ENCODE peak calls at places on chromosomes 12 and 14, in seven cellular contexts. P is NCI-H1105 treated with DMSO at 0.1 percent for 48 hours, E is left colon, V is AG04449, S is ELR, B is Calu3, A is DMS79 treated with DMSO at 0.1 percent for 48 hours. Q is an unnamed sample.

GRCh38 chr12:92769124-92769901 is 66.5 kb downstream of the PLEKHG7 start:
- DNase-seq in P (no peak), A (no peak), V (no peak), S (no peak), B (no peak), E (no peak), Q (no peak)

GRCh38 chr14:32639208-32639607 is 299.5 kb upstream of the NPAS3 start:
- DNase-seq in S (no peak), B (no peak), V (no peak), E (no peak), P (no peak), A (no peak), Q (no peak)

GRCh38 chr14:85529803-85530574 is at the start of gene FLRT2:
- DNase-seq in E (peak; percentile 23), V (no peak), B (no peak), S (peak; percentile 68), A (no peak), P (no peak), Q (no peak)

GRCh38 chr12:119505001-119505400 is 88.6 kb upstream of the TMEM233 start:
- DNase-seq in P (no peak), S (peak; percentile 10), B (no peak), E (no peak), A (no peak), V (no peak), Q (no peak)

GRCh38 chr14:77838756-77839565 is 39.1 kb downstream of the ADCK1 start:
- DNase-seq in S (no peak), B (no peak), A (no peak), P (no peak), E (no peak), V (no peak), Q (no peak)

GRCh38 chr12:130917607-130918006 is 36.1 kb upstream of the ADGRD1 start:
- DNase-seq in S (no peak), E (no peak), V (no peak), A (no peak), P (no peak), B (no peak), Q (no peak)

GRCh38 chr12:12803186-12803585 is 10.0 kb upstream of the DDX47 start:
- DNase-seq in E (peak; percentile 79), V (no peak), S (peak; percentile 93), A (peak; percentile 86), B (peak; percentile 93), P (no peak), Q (peak; percentile 100)

GRCh38 chr14:92683041-92683440 is 65.4 kb downstream of the LGMN start:
- DNase-seq in E (no peak), V (no peak), S (no peak), P (no peak), A (no peak), B (no peak), Q (no peak)

GRCh38 chr14:97380539-97380941 is 583.4 kb downstream of the VRK1 start:
- DNase-seq in S (no peak), B (no peak), A (no peak), E (no peak), P (no peak), V (no peak), Q (no peak)

GRCh38 chr12:70543444-70543843 is 93.8 kb downstream of the PTPRB start:
- DNase-seq in A (no peak), V (peak; percentile 96), P (no peak), S (peak; percentile 95), E (no peak), B (no peak), Q (peak; percentile 72)

GRCh38 chr12:57990241-57990883 is 49.0 kb downstream of the ATP23 start:
- DNase-seq in P (no peak), V (no peak), E (no peak), B (no peak), S (no peak), A (no peak), Q (no peak)

GRCh38 chr14:93304771-93305170 is 28.1 kb downstream of the BTBD7 start:
- DNase-seq in V (no peak), A (no peak), S (peak; percentile 35), P (no peak), E (no peak), B (no peak), Q (no peak)

GRCh38 chr14:65824285-65824977 is 411.9 kb downstream of the FUT8 start:
- DNase-seq in B (peak; percentile 67), P (peak; percentile 76), S (peak; percentile 76), A (peak; percentile 53), E (peak; percentile 44), V (peak; percentile 21), Q (peak; percentile 46)

GRCh38 chr12:26372856-26373255 is 177.5 kb downstream of the SSPN start:
- DNase-seq in S (no peak), P (no peak), E (no peak), A (no peak), B (no peak), V (no peak), Q (no peak)

GRCh38 chr14:99260116-99260515 is 11.9 kb downstream of the BCL11B start:
- DNase-seq in S (no peak), B (no peak), V (no peak), P (no peak), E (no peak), A (no peak), Q (no peak)

GRCh38 chr14:94355191-94355794 is 32.2 kb upstream of the SERPINA6 start:
- DNase-seq in A (no peak), V (no peak), S (peak; percentile 68), E (peak; percentile 40), P (no peak), B (peak; percentile 48), Q (no peak)

GRCh38 chr12:41190360-41190759 is 2.2 kb downstream of the PDZRN4 start:
- DNase-seq in B (peak; percentile 25), A (peak; percentile 57), S (peak; percentile 4), P (peak; percentile 54), V (no peak), E (no peak), Q (no peak)

GRCh38 chr12:19482551-19483109 is 43.3 kb downstream of the AEBP2 start:
- DNase-seq in B (peak; percentile 62), V (no peak), A (no peak), P (no peak), E (peak; percentile 17), S (no peak), Q (no peak)

GRCh38 chr14:54902521-54903420 is at the start of gene GCH1:
- DNase-seq in P (peak; percentile 88), B (peak; percentile 84), E (peak; percentile 88), A (peak; percentile 95), V (no peak), S (peak; percentile 70), Q (peak; percentile 64)

GRCh38 chr12:13167226-13167625 is 29.3 kb upstream of the EMP1 start:
- DNase-seq in S (peak; percentile 87), B (peak; percentile 37), A (no peak), E (no peak), P (no peak), V (no peak), Q (peak; percentile 97)

GRCh38 chr12:116128779-116129178 is 148.7 kb downstream of the MED13L start:
- DNase-seq in E (no peak), V (no peak), S (no peak), A (no peak), P (no peak), B (no peak), Q (no peak)

GRCh38 chr14:54893151-54893760 is 9.4 kb downstream of the GCH1 start:
- DNase-seq in V (peak; percentile 7), P (peak; percentile 33), B (peak; percentile 49), A (peak; percentile 42), E (no peak), S (peak; percentile 88), Q (no peak)

GRCh38 chr14:27945512-27945911 is 821.1 kb upstream of the FOXG1 start:
- DNase-seq in P (no peak), E (no peak), V (no peak), B (no peak), S (no peak), A (no peak), Q (no peak)

GRCh38 chr12:115960868-115961802 is 316.4 kb downstream of the MED13L start:
- DNase-seq in A (no peak), E (no peak), P (no peak), B (no peak), V (no peak), S (no peak), Q (no peak)

GRCh38 chr12:104011265-104011664 is 38.7 kb downstream of the GLT8D2 start:
- DNase-seq in V (peak; percentile 65), B (peak; percentile 11), A (no peak), P (no peak), S (peak; percentile 93), E (no peak), Q (peak; percentile 21)

GRCh38 chr14:101248840-101249675 is 312.2 kb upstream of the DIO3 start:
- DNase-seq in S (no peak), P (no peak), E (no peak), V (no peak), B (no peak), A (no peak), Q (no peak)

GRCh38 chr12:2795291-2796186 is 769 bp downstream of the FKBP4 start:
- DNase-seq in P (peak; percentile 58), S (peak; percentile 69), E (peak; percentile 89), A (peak; percentile 47), V (no peak), B (peak; percentile 83), Q (no peak)

GRCh38 chr12:129727100-129727499 is 176.7 kb downstream of the TMEM132D start:
- DNase-seq in S (no peak), B (no peak), E (no peak), V (no peak), P (no peak), A (peak; percentile 5), Q (no peak)

GRCh38 chr12:69027411-69027811 is 94.4 kb upstream of the CPM start:
- DNase-seq in E (no peak), B (no peak), V (no peak), A (no peak), S (peak; percentile 78), P (no peak), Q (no peak)

GRCh38 chr12:121214855-121215745 is 5.2 kb downstream of the P2RX4 start:
- DNase-seq in A (no peak), S (peak; percentile 97), V (peak; percentile 42), P (no peak), B (peak; percentile 76), E (no peak), Q (peak; percentile 94)

GRCh38 chr14:105223770-105224544 is 24.4 kb upstream of the BTBD6 start:
- DNase-seq in S (no peak), P (no peak), E (no peak), B (no peak), V (no peak), A (no peak), Q (no peak)

GRCh38 chr14:96698846-96699543 is 98.2 kb upstream of the VRK1 start:
- DNase-seq in S (no peak), P (no peak), B (no peak), A (no peak), V (no peak), E (no peak), Q (no peak)